ENCODE peak calls at places on chromosomes 12 and 14, in four cellular contexts. V is breast epithelium, H is body of pancreas, D is tibial nerve. O is an unnamed sample.

GRCh38 chr12:106982229-106982628 is 4.7 kb downstream of the MTERF2 start:
- DNase-seq in V (no peak), H (no peak), D (no peak), O (no peak)

GRCh38 chr14:104095426-104096310 is 10.2 kb downstream of the ASPG start:
- DNase-seq in V (no peak), H (no peak), D (no peak), O (no peak)

GRCh38 chr14:77122555-77123125 is 19.0 kb downstream of the ZDHHC22 start:
- DNase-seq in V (no peak), H (no peak), D (no peak), O (no peak)

GRCh38 chr12:130178291-130178690 is 16.0 kb downstream of the FZD10 start:
- DNase-seq in V (no peak), H (no peak), D (no peak), O (no peak)

GRCh38 chr12:4530982-4531586 is 7.6 kb upstream of the RAD51AP1 start:
- DNase-seq in V (no peak), H (no peak), D (no peak), O (no peak)

GRCh38 chr14:24145700-24146621 is at the start of gene PSME2:
- DNase-seq in V (no peak), H (no peak), D (no peak), O (no peak)

GRCh38 chr14:104979758-104980591 is 1.8 kb upstream of the AHNAK2 start:
- DNase-seq in V (peak; percentile 86), H (peak; percentile 89), D (no peak), O (peak; percentile 82)

GRCh38 chr12:64390275-64390851 is at the start of gene C12orf56:
- DNase-seq in V (no peak), H (no peak), D (no peak), O (no peak)

GRCh38 chr12:44875417-44875953 is 630 bp downstream of the NELL2 start:
- DNase-seq in V (no peak), H (no peak), D (no peak), O (no peak)

GRCh38 chr12:44000309-44000952 is 164.6 kb downstream of the TMEM117 start:
- DNase-seq in V (no peak), H (peak; percentile 40), D (no peak), O (no peak)

GRCh38 chr12:107328442-107329133 is 235.2 kb upstream of the CRY1 start:
- DNase-seq in V (no peak), H (peak; percentile 32), D (no peak), O (no peak)

GRCh38 chr12:71636704-71637115 is 26.9 kb downstream of the ZFC3H1 start:
- DNase-seq in V (no peak), H (peak; percentile 15), D (no peak), O (no peak)

GRCh38 chr14:72416892-72417291 is 477.0 kb downstream of the DPF3 start:
- DNase-seq in V (no peak), H (peak; percentile 11), D (no peak), O (no peak)

GRCh38 chr12:24378548-24379011 is 429.1 kb upstream of the SOX5 start:
- DNase-seq in V (no peak), H (no peak), D (no peak), O (no peak)

GRCh38 chr12:15608406-15608805 is 180.8 kb downstream of the EPS8 start:
- DNase-seq in V (no peak), H (no peak), D (no peak), O (no peak)

GRCh38 chr12:104708891-104709290 is 249.2 kb downstream of the SLC41A2 start:
- DNase-seq in V (no peak), H (no peak), D (no peak), O (no peak)

GRCh38 chr12:3233813-3234212 is 156.6 kb downstream of the TSPAN9 start:
- DNase-seq in V (no peak), H (no peak), D (no peak), O (no peak)

GRCh38 chr14:92105073-92105844 is 1.1 kb downstream of the ATXN3 start:
- DNase-seq in V (no peak), H (no peak), D (no peak), O (no peak)

GRCh38 chr14:85233756-85234545 is 296.0 kb upstream of the FLRT2 start:
- DNase-seq in V (no peak), H (no peak), D (no peak), O (no peak)
- H3K4me3 ChIP-seq in V (no peak overlapping the region), H (no peak overlapping the region), D (no peak overlapping the region), O (no peak overlapping the region)

GRCh38 chr12:109878749-109879148 is 1.6 kb downstream of the GLTP start:
- DNase-seq in V (no peak), H (no peak), D (no peak), O (no peak)
- TF ChIP-seq POLR2A in V (no peak), H (no peak), D (no peak), O (no peak)

GRCh38 chr12:92340441-92341332 is 195.0 kb upstream of the BTG1 start:
- DNase-seq in V (no peak), H (no peak), D (no peak), O (no peak)

GRCh38 chr12:92340003-92340402 is 194.4 kb upstream of the BTG1 start:
- DNase-seq in V (no peak), H (no peak), D (no peak), O (no peak)

GRCh38 chr12:92342574-92342973 is 196.9 kb upstream of the BTG1 start:
- DNase-seq in V (no peak), H (no peak), D (no peak), O (no peak)

GRCh38 chr12:92339198-92339821 is 193.7 kb upstream of the BTG1 start:
- DNase-seq in V (no peak), H (no peak), D (no peak), O (no peak)

DNA sequence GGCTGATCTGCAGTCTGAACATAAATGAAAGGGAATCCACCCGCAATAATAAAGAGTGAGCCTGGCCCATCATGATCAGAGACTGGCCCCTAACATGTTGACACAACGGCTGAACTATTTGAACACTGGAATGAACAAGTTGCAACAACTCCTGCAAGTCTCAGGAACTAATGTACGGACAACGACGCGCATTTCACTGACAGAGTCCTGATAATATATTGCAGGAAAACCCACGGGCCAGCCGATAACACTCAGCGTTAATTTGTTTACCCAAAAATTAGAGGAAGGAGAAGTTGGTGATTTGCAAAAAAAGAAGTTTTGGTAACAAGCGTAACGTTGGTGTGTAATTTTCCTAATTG is 195.7 kb upstream of the BTG1 start:
- DNase-seq in V (no peak), H (no peak), D (no peak), O (no peak)
- H3K4me3 ChIP-seq in V (no peak overlapping the region), H (no peak overlapping the region), D (no peak overlapping the region), O (no peak overlapping the region)

GRCh38 chr12:62466596-62467411 is at the start of gene MON2:
- DNase-seq in V (peak; percentile 81), H (peak; percentile 88), D (peak; percentile 79), O (peak; percentile 77)
- TF ChIP-seq POLR2A in V (peak; percentile 72), H (peak; percentile 93), D (no peak), O (peak; percentile 61)

GRCh38 chr12:124390442-124391116 is 95.7 kb downstream of the RFLNA start:
- DNase-seq in V (no peak), H (peak; percentile 75), D (no peak), O (peak; percentile 76)
- H3K4me3 ChIP-seq in V (no peak overlapping the region), H (no peak overlapping the region), D (no peak overlapping the region), O (no peak overlapping the region)

GRCh38 chr12:112937741-112938719 is at the start of gene OAS3:
- DNase-seq in V (peak; percentile 88), H (peak; percentile 92), D (peak; percentile 78), O (peak; percentile 69)
- TF ChIP-seq POLR2A in V (no peak), H (peak; percentile 47), D (no peak), O (no peak)

DNA sequence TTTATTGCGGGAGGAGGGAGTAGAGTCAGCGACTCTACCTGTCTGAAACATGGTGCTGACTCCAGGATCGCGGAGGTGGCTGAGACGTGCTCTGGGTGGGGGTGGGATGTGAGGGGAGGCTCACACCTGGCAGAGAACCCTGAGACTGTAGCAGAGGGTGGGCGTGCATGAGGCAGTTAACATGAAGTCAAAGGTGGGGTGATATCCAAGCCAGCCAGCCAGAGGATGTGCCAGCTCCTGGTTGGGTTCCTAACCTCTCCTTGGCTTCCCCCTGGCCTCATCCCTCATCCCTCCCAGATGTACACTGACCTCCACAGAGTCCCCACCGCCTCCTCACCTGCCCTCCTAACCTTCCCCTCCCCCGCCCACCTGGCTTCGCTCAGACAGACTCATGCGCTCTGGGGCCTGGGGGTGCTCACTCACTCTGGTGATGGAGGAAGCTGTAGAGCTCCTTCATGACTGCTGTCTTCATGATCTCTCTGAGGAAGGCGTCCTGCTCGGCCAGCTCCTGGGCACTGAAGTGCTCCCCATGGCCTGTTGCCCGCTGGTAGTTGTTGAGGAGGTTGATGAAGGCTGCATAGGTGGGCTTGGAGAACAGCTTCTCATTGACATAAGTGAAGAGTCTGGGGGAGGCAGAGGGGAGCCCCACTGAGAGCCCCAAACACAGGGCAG is 9.3 kb downstream of the ENDOU start:
- DNase-seq in V (no peak), H (no peak), D (no peak), O (no peak)
- H3K4me3 ChIP-seq in V (no peak overlapping the region), H (no peak overlapping the region), D (no peak overlapping the region), O (peak overlapping the region; percentile 5)

GRCh38 chr12:13218641-13219040 is 22.1 kb downstream of the EMP1 start:
- DNase-seq in V (no peak), H (no peak), D (no peak), O (no peak)
- TF ChIP-seq POLR2A in V (no peak), H (no peak), D (no peak), O (no peak)

O was measured in gastrocnemius medialis.